ENCODE peak calls at places on chromosomes 13 and 19, in six cellular contexts. D is CD4-positive, alpha-beta T cell; U is astrocyte of the spinal cord; V is AG09319; N is nephron progenitor cell; T is activated B cell treated with CpG ODN at 0.5 μM for 24 hours. S is an unnamed sample.

GRCh38 chr19:4970558-4971423 is 1.9 kb downstream of the KDM4B start:
- DNase-seq in D (no peak), U (peak), V (no peak), N (no peak), T (no peak), S (no peak)

GRCh38 chr13:38636756-38637155 is 50.1 kb upstream of the FREM2 start:
- DNase-seq in D (no peak), U (no peak), V (no peak), N (no peak), T (no peak), S (no peak)

GRCh38 chr13:56735537-56735942 is 405.2 kb upstream of the PRR20A start:
- DNase-seq in D (no peak), U (no peak), V (no peak), N (peak), T (no peak), S (no peak)

GRCh38 chr13:112689498-112690241 is at the start of gene ATP11A:
- DNase-seq in D (peak), U (peak), V (peak), N (peak), T (peak), S (peak)

GRCh38 chr19:31955884-31956283 is 389.5 kb upstream of the ZNF507 start:
- DNase-seq in D (no peak), U (no peak), V (no peak), N (no peak), T (no peak), S (no peak)

GRCh38 chr19:39671739-39672363 is 16.1 kb downstream of the LGALS16 start:
- DNase-seq in D (no peak), U (peak), V (peak), N (peak), T (no peak), S (peak)

GRCh38 chr19:871446-872265 is 12.2 kb downstream of the CFD start:
- DNase-seq in D (peak), U (no peak), V (no peak), N (no peak), T (no peak), S (no peak)

GRCh38 chr19:45114116-45114515 is 21.1 kb downstream of the PPP1R37 start:
- DNase-seq in D (no peak), U (no peak), V (no peak), N (no peak), T (no peak), S (no peak)

GRCh38 chr19:41945135-41945766 is 13.9 kb downstream of the RABAC1 start:
- DNase-seq in D (peak), U (no peak), V (no peak), N (no peak), T (peak), S (peak)

GRCh38 chr19:6298413-6298812 is 18.6 kb upstream of the MLLT1 start:
- DNase-seq in D (no peak), U (no peak), V (no peak), N (no peak), T (no peak), S (no peak)

GRCh38 chr19:3442487-3443071 is 37.7 kb downstream of the SMIM24 start:
- DNase-seq in D (no peak), U (no peak), V (no peak), N (no peak), T (no peak), S (no peak)

GRCh38 chr13:101049166-101049850 is 367.0 kb downstream of the NALCN start:
- DNase-seq in D (no peak), U (peak), V (no peak), N (no peak), T (no peak), S (no peak)

GRCh38 chr13:58949646-58950045 is 1214.1 kb downstream of the DIAPH3 start:
- DNase-seq in D (no peak), U (no peak), V (no peak), N (peak), T (no peak), S (no peak)

GRCh38 chr19:31258211-31259052 is 90.8 kb downstream of the TSHZ3 start:
- DNase-seq in D (no peak), U (no peak), V (no peak), N (no peak), T (no peak), S (no peak)

GRCh38 chr13:67230774-67231480 is 791 bp upstream of the PCDH9 start:
- DNase-seq in D (peak), U (peak), V (peak), N (peak), T (peak), S (peak)

DNA sequence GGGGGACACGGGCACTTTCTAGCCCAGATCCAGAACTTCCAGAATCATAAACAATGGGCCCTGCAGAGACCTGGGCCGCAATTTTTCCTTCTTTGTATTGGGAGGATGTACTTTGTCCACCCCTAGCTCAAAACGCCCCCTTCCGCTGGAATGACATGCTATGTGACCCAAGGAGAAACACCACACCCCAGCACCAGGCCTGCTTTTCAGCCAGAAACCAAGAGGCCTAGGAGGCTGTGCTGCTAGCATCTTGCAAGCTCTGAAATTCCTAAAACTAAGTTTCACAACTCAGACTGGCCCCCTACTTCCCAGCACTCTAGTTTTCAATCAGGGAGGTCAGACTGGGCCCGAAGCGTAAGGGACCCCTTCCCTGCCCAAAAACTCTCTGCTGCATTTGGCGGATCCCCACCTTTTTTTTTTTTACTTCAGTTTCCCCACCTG is 538 bp downstream of the LSM4 start:
- DNase-seq in D (no peak), U (peak), V (no peak), N (peak), T (no peak), S (no peak)
- TF ChIP-seq CTCF in D (no peak), U (peak), V (peak), N (no peak), T (no peak), S (peak)

GRCh38 chr13:110107568-110108347 is 199.2 kb downstream of the COL4A1 start:
- DNase-seq in D (no peak), U (no peak), V (no peak), N (no peak), T (no peak), S (no peak)
- TF ChIP-seq CTCF in D (no peak), U (peak), V (no peak), N (no peak), T (no peak), S (no peak)

DNA sequence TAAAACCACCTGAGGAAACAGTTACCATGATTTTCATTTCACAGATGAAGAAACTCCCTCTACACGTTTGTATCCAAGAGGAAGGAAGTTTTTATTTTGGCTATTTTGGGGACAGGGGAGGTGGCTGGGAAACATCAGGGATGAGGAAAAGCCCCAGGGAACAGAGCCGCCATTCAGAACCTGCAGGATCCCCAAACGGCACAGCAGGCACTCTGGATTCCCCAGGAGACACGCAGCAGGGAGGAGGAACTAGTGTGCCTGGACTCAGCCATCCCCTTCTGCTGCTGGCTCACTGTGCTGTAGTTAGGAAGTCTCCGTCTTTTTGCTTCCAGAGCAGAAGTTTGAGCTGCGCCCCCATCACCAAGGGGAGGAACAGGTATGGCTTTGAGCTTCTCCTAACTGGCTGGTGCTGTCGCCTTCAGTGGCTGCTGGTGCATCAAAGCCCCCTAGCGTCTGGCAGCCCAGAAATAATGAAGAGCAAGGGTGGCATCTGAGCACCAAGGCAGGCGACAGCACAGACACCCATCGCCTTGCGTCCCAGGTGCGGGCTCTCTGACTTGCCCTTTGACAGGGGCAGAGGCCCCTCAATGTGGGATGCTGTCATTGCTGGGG is 4.2 kb downstream of the NAPA start:
- DNase-seq in D (no peak), U (no peak), V (no peak), N (no peak), T (no peak), S (no peak)
- TF ChIP-seq CTCF in D (no peak), U (no peak), V (no peak), N (no peak), T (no peak), S (no peak)

DNA sequence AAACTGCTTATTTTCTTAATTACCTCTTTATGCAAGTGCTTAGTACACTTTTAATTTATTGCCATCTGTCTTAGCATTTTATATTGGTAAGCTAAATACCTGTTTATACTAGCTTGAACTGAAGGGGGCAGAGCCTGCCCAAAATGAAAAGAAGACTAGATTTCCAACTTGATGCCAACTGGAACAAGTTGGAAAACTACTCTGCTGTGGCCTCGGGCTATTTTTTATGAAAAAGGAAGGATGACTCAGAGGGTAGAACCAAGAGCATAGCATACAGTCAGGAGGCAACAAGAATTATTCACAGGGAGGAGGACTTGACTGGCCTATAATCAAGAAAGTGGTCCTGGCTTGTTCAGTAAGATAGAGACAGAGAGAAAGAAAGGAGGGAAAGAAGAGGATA is 150.3 kb downstream of the NDFIP2 start:
- DNase-seq in D (no peak), U (peak), V (peak), N (no peak), T (no peak), S (no peak)
- TF ChIP-seq CTCF in D (no peak), U (no peak), V (peak), N (no peak), T (no peak), S (no peak)

GRCh38 chr13:99958402-99959126 is 13.0 kb downstream of the ZIC5 start:
- DNase-seq in D (no peak), U (no peak), V (no peak), N (peak), T (no peak), S (no peak)
- TF ChIP-seq CTCF in D (no peak), U (no peak), V (no peak), N (no peak), T (no peak), S (no peak)

S was measured in GM10248.